ENCODE peak calls at places on chromosome X, in five cellular contexts. V is Right ventricle myocardium superior; I is NCI-H1092; T is activated gamma-delta T cell treated with anti-CD3 and anti-CD28 coated beads, Interleukin-2, amount 50 U/mL, for 16 hours; K is astrocyte of the cerebellum. O is an unnamed sample.

GRCh38 chrX:129665916-129666644 is 11.3 kb upstream of the APLN start:
- DNase-seq in V (no peak), T (no peak), K (peak), I (no peak), O (no peak)

GRCh38 chrX:74304016-74304415 is at the start of gene ZCCHC13:
- DNase-seq in K (no peak), V (no peak), T (no peak), I (no peak), O (no peak)

GRCh38 chrX:38069273-38069672 is 62.9 kb downstream of the SYTL5 start:
- DNase-seq in K (no peak), I (no peak), V (no peak), T (no peak), O (no peak)

GRCh38 chrX:106038625-106039024 is at the start of gene SERPINA7:
- DNase-seq in I (no peak), K (no peak), T (no peak), V (no peak), O (no peak)

GRCh38 chrX:103726477-103726876 is 15.8 kb downstream of the TMEM31 start:
- DNase-seq in V (no peak), I (no peak), K (no peak), T (no peak), O (no peak)

GRCh38 chrX:38055170-38055847 is 49.0 kb downstream of the SYTL5 start:
- DNase-seq in K (peak), V (no peak), I (no peak), T (no peak), O (no peak)

GRCh38 chrX:120311632-120312000 is 355 bp upstream of the TMEM255A start:
- DNase-seq in I (no peak), K (no peak), V (no peak), T (no peak), O (peak)

GRCh38 chrX:16843208-16843909 is 26.8 kb downstream of the RBBP7 start:
- DNase-seq in I (no peak), V (no peak), T (no peak), K (no peak), O (no peak)

GRCh38 chrX:141278306-141278705 is 36.0 kb upstream of the SPANXC start:
- DNase-seq in K (no peak), V (no peak), T (no peak), I (no peak), O (no peak)

GRCh38 chrX:113124693-113125092 is 284.1 kb upstream of the AMOT start:
- DNase-seq in V (no peak), T (no peak), I (no peak), K (no peak), O (no peak)

GRCh38 chrX:46758163-46758955 is 559 bp downstream of the SLC9A7 start:
- DNase-seq in I (no peak), V (peak), K (no peak), T (no peak), O (no peak)

GRCh38 chrX:261858-262390 is 19.3 kb upstream of the PLCXD1 start:
- DNase-seq in V (no peak), T (no peak), I (no peak), K (no peak), O (no peak)

GRCh38 chrX:30713061-30713525 is 59.9 kb downstream of the GK start:
- DNase-seq in I (peak), V (peak), T (no peak), K (peak), O (peak)

GRCh38 chrX:72466493-72466892 is 106.2 kb downstream of the HDAC8 start:
- DNase-seq in T (no peak), K (no peak), I (no peak), V (no peak), O (no peak)

GRCh38 chrX:110022555-110023448 is 19.9 kb downstream of the TMEM164 start:
- DNase-seq in V (no peak), K (no peak), I (no peak), T (no peak), O (no peak)

GRCh38 chrX:13763489-13763888 is 28.9 kb downstream of the OFD1 start:
- DNase-seq in I (peak), K (no peak), V (peak), T (no peak), O (no peak)

GRCh38 chrX:15724911-15725310 is 13.2 kb upstream of the CA5B start:
- DNase-seq in T (no peak), V (no peak), I (no peak), K (no peak), O (no peak)

GRCh38 chrX:39816871-39817731 is 280.7 kb downstream of the BCOR start:
- DNase-seq in K (no peak), T (no peak), I (no peak), V (no peak), O (no peak)

GRCh38 chrX:129606918-129607317 is 47.8 kb downstream of the APLN start:
- DNase-seq in T (peak), I (peak), V (no peak), K (peak), O (no peak)

GRCh38 chrX:2446815-2447214 is 54.0 kb downstream of the DHRSX start:
- DNase-seq in V (no peak), K (no peak), T (no peak), I (no peak), O (no peak)

GRCh38 chrX:132612990-132613564 is 124.2 kb upstream of the MBNL3 start:
- DNase-seq in T (peak), V (peak), I (peak), K (peak), O (no peak)

GRCh38 chrX:40278340-40279090 is 180.8 kb upstream of the BCOR start:
- DNase-seq in K (no peak), I (no peak), T (peak), V (no peak), O (no peak)

GRCh38 chrX:80511969-80512760 is 91.9 kb downstream of the TENT5D start:
- DNase-seq in I (no peak), T (no peak), K (no peak), V (no peak), O (no peak)